ENCODE peak calls at places on chromosome 18, in nine cellular contexts. T is nephron progenitor cell, A is AG10803, J is adipocyte, B is astrocyte of the spinal cord, G is non-pigmented ciliary epithelial cell, H is kidney, R is SK-N-MC, M is C1 segment of cervical spinal cord. I is an unnamed sample.

GRCh38 chr18:48230459-48231113 is 178.6 kb downstream of the ZBTB7C start:
- DNase-seq in T (peak; percentile 76), M (no peak), J (peak; percentile 37), G (no peak), H (no peak), A (peak; percentile 38), B (peak; percentile 53), R (no peak), I (peak; percentile 93)

GRCh38 chr18:45291616-45292612 is 323.4 kb upstream of the SLC14A2 start:
- DNase-seq in J (peak; percentile 25), R (no peak), G (peak; percentile 20), H (no peak), M (no peak), T (no peak), A (peak; percentile 54), B (peak; percentile 79), I (no peak)

GRCh38 chr18:22467760-22468553 is 50.2 kb upstream of the CTAGE1 start:
- DNase-seq in A (peak; percentile 97), R (no peak), B (peak; percentile 95), G (peak; percentile 96), J (peak; percentile 92), T (no peak), M (no peak), H (no peak), I (no peak)

GRCh38 chr18:58325521-58325908 is 281.5 kb downstream of the NEDD4L start:
- DNase-seq in R (peak; percentile 79), M (no peak), B (no peak), T (no peak), J (peak; percentile 89), G (no peak), H (no peak), A (peak; percentile 70), I (no peak)

GRCh38 chr18:57437782-57438668 is 2.9 kb downstream of the ONECUT2 start:
- DNase-seq in A (peak; percentile 35), R (no peak), M (peak; percentile 2), J (peak; percentile 77), H (peak; percentile 75), G (peak; percentile 18), T (peak; percentile 81), B (no peak), I (peak; percentile 94)

GRCh38 chr18:10213526-10213925 is 240.9 kb upstream of the APCDD1 start:
- DNase-seq in A (peak; percentile 63), R (no peak), G (no peak), M (no peak), T (no peak), H (no peak), J (peak; percentile 38), B (no peak), I (no peak)

GRCh38 chr18:31409301-31409700 is 32.7 kb downstream of the DSG4 start:
- DNase-seq in T (no peak), R (no peak), G (no peak), H (no peak), J (no peak), M (no peak), A (no peak), B (no peak), I (no peak)

GRCh38 chr18:69998523-69998987 is 50.9 kb upstream of the CD226 start:
- DNase-seq in B (no peak), G (no peak), R (no peak), M (no peak), A (no peak), J (no peak), H (no peak), T (no peak), I (no peak)

GRCh38 chr18:77101410-77102245 is 31.0 kb downstream of the MBP start:
- DNase-seq in J (peak; percentile 89), H (peak; percentile 91), R (no peak), G (peak; percentile 95), A (peak; percentile 96), T (no peak), B (peak; percentile 98), M (no peak), I (peak; percentile 60)

GRCh38 chr18:32881009-32881408 is 108.2 kb upstream of the KLHL14 start:
- DNase-seq in T (no peak), A (no peak), J (no peak), H (no peak), M (no peak), G (no peak), R (no peak), B (no peak), I (no peak)

GRCh38 chr18:23528580-23529472 is 25.5 kb downstream of the RMC1 start:
- DNase-seq in H (no peak), R (no peak), A (peak; percentile 84), J (no peak), M (no peak), T (no peak), G (no peak), B (no peak), I (no peak)

GRCh38 chr18:8253943-8254342 is 355.3 kb upstream of the RAB12 start:
- DNase-seq in B (no peak), M (no peak), G (no peak), J (no peak), T (no peak), A (no peak), H (no peak), R (no peak), I (no peak)